ENCODE peak calls at places on chromosome 17, in six cellular contexts. A, E, X, O, M and J are unnamed samples.

GRCh38 chr17:83200746-83201145 is 121.3 kb downstream of the METRNL start:
- DNase-seq in A (no peak), X (no peak), O (no peak), E (no peak), M (no peak), J (no peak)

GRCh38 chr17:40458001-40458791 is 14.9 kb downstream of the IGFBP4 start:
- DNase-seq in M (no peak), E (peak), X (no peak), A (peak), O (peak), J (peak)

GRCh38 chr17:39054111-39054645 is 87.0 kb upstream of the FBXO47 start:
- DNase-seq in X (no peak), M (no peak), O (peak), E (no peak), A (no peak), J (peak)

GRCh38 chr17:47203984-47204721 is 5.0 kb upstream of the MYL4 start:
- DNase-seq in E (no peak), A (no peak), O (peak), X (peak), M (no peak), J (no peak)

GRCh38 chr17:64328036-64328874 is 62.4 kb downstream of the PECAM1 start:
- DNase-seq in A (no peak), X (no peak), O (no peak), E (no peak), M (no peak), J (peak)

GRCh38 chr17:81648013-81648706 is 8.2 kb downstream of the PDE6G start:
- DNase-seq in A (no peak), O (no peak), M (no peak), X (no peak), E (no peak), J (no peak)

GRCh38 chr17:29949708-29950107 is 8.3 kb downstream of the EFCAB5 start:
- DNase-seq in E (no peak), X (no peak), A (no peak), M (no peak), O (no peak), J (no peak)

GRCh38 chr17:74861554-74862107 is 1.9 kb upstream of the GRIN2C start:
- DNase-seq in X (no peak), O (no peak), A (no peak), E (no peak), M (no peak), J (no peak)

GRCh38 chr17:81652901-81653771 is 3.2 kb downstream of the PDE6G start:
- DNase-seq in A (no peak), E (no peak), X (no peak), O (no peak), M (no peak), J (no peak)

GRCh38 chr17:2852211-2852610 is 56.0 kb downstream of the RAP1GAP2 start:
- DNase-seq in M (no peak), E (no peak), A (no peak), O (no peak), X (no peak), J (no peak)

GRCh38 chr17:11300201-11300600 is 59.2 kb downstream of the SHISA6 start:
- DNase-seq in A (no peak), X (no peak), E (no peak), M (no peak), O (no peak), J (no peak)

GRCh38 chr17:74296548-74296936 is 22.5 kb downstream of the DNAI2 start:
- DNase-seq in E (peak), O (peak), A (no peak), M (peak), X (peak), J (peak)

GRCh38 chr17:64008830-64009229 is 10.7 kb downstream of the PRR29 start:
- DNase-seq in X (no peak), E (no peak), A (no peak), O (no peak), M (no peak), J (no peak)

GRCh38 chr17:59706900-59707181 is 389 bp downstream of the PTRH2 start:
- DNase-seq in A (no peak), E (no peak), X (no peak), O (peak), M (no peak), J (no peak)

GRCh38 chr17:57242148-57242547 is 14.2 kb upstream of the MSI2 start:
- DNase-seq in O (no peak), E (no peak), A (no peak), X (no peak), M (no peak), J (no peak)

GRCh38 chr17:28282596-28282995 is 36.4 kb upstream of the TMEM97 start:
- DNase-seq in A (peak), X (no peak), O (peak), E (peak), M (peak), J (peak)

GRCh38 chr17:50763716-50764450 is 3.4 kb downstream of the ANKRD40CL start:
- DNase-seq in M (no peak), E (no peak), A (no peak), X (no peak), O (no peak), J (no peak)

GRCh38 chr17:79975498-79976134 is 60.1 kb downstream of the TBC1D16 start:
- DNase-seq in E (no peak), M (no peak), X (no peak), O (no peak), A (no peak), J (no peak)

GRCh38 chr17:82334622-82335394 is 1.2 kb upstream of the SECTM1 start:
- DNase-seq in A (no peak), M (no peak), O (no peak), X (peak), E (no peak), J (peak)

GRCh38 chr17:12686486-12686885 is 20.8 kb downstream of the MYOCD start:
- DNase-seq in M (no peak), A (no peak), X (no peak), E (no peak), O (no peak), J (no peak)

GRCh38 chr17:63911657-63912100 is 621 bp upstream of the CSHL1 start:
- DNase-seq in E (no peak), O (peak), A (no peak), X (peak), M (peak), J (peak)

GRCh38 chr17:57739402-57740224 is 5.5 kb downstream of the CCDC182 start:
- DNase-seq in A (peak), M (peak), O (no peak), E (no peak), X (peak), J (peak)

GRCh38 chr17:81630274-81630673 is 6.6 kb downstream of the NPLOC4 start:
- DNase-seq in E (no peak), X (no peak), M (no peak), A (no peak), O (no peak), J (no peak)

GRCh38 chr17:80248001-80248893 is 12.4 kb upstream of the RNF213 start:
- DNase-seq in E (no peak), M (no peak), X (no peak), O (no peak), A (no peak), J (no peak)

GRCh38 chr17:61076649-61077048 is 323.0 kb upstream of the TBX2 start:
- DNase-seq in M (no peak), A (no peak), X (no peak), O (peak), E (no peak), J (no peak)

GRCh38 chr17:73293031-73293430 is 18.8 kb downstream of the CDC42EP4 start:
- DNase-seq in O (no peak), X (no peak), A (no peak), E (no peak), M (peak), J (no peak)

GRCh38 chr17:1270210-1271019 is at the start of gene BHLHA9:
- DNase-seq in E (no peak), M (no peak), X (no peak), O (no peak), A (no peak), J (no peak)

GRCh38 chr17:4119299-4119698 is 23.5 kb downstream of the ZZEF1 start:
- DNase-seq in X (no peak), M (no peak), O (no peak), A (no peak), E (no peak), J (no peak)

GRCh38 chr17:73902416-73903181 is 258.4 kb upstream of the SDK2 start:
- DNase-seq in A (no peak), O (no peak), M (no peak), X (peak), E (no peak), J (no peak)

GRCh38 chr17:6303664-6304063 is 131.3 kb downstream of the AIPL1 start:
- DNase-seq in X (peak), E (no peak), A (no peak), M (no peak), O (peak), J (peak)

GRCh38 chr17:81821147-81821546 is 11.9 kb downstream of the MCRIP1 start:
- DNase-seq in E (no peak), M (no peak), X (no peak), O (no peak), A (no peak), J (no peak)

GRCh38 chr17:1454541-1454940 is 1.5 kb downstream of the CRK start:
- DNase-seq in A (no peak), X (no peak), M (no peak), E (no peak), O (no peak), J (no peak)

GRCh38 chr17:32541640-32542039 is 54.8 kb downstream of the CDK5R1 start:
- DNase-seq in X (no peak), A (no peak), O (no peak), M (no peak), E (no peak), J (no peak)

GRCh38 chr17:42472709-42473521 is 14.2 kb downstream of the ATP6V0A1 start:
- DNase-seq in E (peak), X (no peak), A (no peak), M (no peak), O (peak), J (peak)

GRCh38 chr17:42928714-42929496 is 28.3 kb downstream of the G6PC1 start:
- DNase-seq in M (peak), O (peak), E (peak), A (peak), X (peak), J (peak)

GRCh38 chr17:49696233-49696761 is 11.5 kb downstream of the SLC35B1 start:
- DNase-seq in A (no peak), M (no peak), E (no peak), O (peak), X (no peak), J (no peak)

DNA sequence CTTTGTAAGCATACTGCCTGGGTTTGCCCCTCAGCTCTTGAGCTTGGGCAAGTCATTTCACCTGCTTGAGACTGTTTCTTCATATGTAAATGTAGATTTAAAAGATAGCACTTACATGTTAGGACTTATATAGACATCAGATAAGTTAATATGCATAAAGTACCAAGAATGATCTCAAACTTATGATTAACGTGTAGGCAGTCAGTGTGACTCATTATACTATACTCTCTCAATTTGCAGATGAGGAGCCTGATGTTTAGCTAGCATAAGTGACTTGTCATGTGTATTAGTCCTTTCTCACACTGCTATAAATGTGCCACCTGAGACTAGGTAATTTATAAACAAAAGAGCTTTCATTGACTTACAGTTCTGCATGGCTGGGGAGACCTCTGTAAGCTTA is 690.5 kb downstream of the KCNJ2 start:
- DNase-seq in O (no peak), M (no peak), X (no peak), E (no peak), A (no peak), J (no peak)
- TF ChIP-seq CTCF in O (no peak), M (no peak), X (no peak), E (no peak), A (no peak), J (no peak)

DNA sequence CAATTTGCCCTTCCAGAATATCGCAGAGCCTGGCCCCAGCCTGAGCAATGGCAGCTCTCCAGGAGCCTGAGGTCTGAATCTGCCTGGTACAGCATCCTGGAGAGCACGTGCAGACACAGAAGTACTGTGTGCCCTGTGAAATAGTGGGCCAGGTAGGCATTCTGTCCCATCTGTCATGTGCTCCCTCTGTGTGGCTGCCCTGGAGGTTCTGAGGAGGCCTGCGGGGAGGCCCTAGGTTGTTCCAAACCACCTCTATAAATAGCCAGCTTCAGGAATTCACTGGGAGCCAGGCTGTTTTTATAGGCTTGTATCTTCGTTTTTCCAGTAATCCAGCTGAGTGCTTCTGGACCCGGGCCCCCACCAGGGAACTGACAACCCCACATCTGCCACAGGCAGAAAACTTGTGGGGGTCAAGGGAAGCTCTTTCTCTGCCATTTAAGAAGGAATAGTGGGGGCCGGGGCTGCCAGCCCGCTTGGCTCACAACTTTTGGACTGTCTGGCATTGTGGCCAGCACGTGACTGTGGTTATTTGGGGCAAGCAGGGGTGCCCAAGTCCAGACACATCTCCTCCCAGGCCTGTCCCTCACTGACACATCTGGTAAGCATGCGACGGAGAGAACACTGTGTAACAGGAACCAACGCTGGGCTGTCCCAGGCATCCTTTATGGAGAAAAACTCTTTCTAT is 356.3 kb upstream of the TNRC6C start:
- DNase-seq in A (peak), E (peak), M (no peak), X (no peak), O (peak), J (peak)
- H3K4me3 ChIP-seq in A (no peak), E (no peak), M (no peak), X (no peak), O (no peak), J (no peak)

DNA sequence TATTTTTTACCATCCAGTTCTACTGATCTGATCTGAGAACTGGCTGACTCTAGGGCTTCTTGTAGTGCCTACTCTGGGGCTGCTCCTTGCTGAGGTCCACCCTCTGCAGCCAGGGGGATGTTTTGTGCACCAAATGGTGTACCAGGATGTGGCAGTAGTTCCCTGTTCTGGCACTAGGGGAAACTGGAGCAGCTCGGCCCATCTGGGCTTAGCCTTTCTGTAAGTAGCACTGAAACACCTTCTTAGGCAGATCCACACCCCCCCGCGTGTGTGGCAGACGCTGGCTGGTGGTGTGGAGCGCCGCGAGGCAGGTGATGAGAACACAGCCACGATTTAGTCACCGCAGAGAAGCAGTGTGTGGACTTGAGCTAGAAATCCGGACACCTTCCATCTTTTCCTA is 17.0 kb downstream of the DUSP14 start:
- DNase-seq in O (peak), A (no peak), M (peak), X (peak), E (no peak), J (peak)
- TF ChIP-seq CTCF in O (peak), A (peak), M (peak), X (peak), E (peak), J (peak)

GRCh38 chr17:8109669-8110455 is 8.5 kb downstream of the ALOXE3 start:
- DNase-seq in A (no peak), M (no peak), X (peak), O (peak), E (no peak), J (peak)
- H3K4me3 ChIP-seq in A (no peak), M (no peak), X (peak), O (no peak), E (no peak), J (peak)